ENCODE peak calls at places on chromosome 22, in six cellular contexts. M is stomach, K is uterus, V is thoracic aorta, C is OCI-LY7, T is esophagus squamous epithelium. L is an unnamed sample.

GRCh38 chr22:27947461-27947860 is 28.4 kb upstream of the PITPNB start:
- DNase-seq in M (no peak), K (no peak), V (no peak), C (no peak), T (no peak), L (no peak)

GRCh38 chr22:34993548-34993947 is 72.4 kb upstream of the ISX start:
- DNase-seq in M (no peak), K (no peak), V (no peak), C (no peak), T (no peak), L (no peak)

GRCh38 chr22:33520904-33521780 is 399.1 kb downstream of the LARGE1 start:
- DNase-seq in M (no peak), K (no peak), V (no peak), C (peak; percentile 7), T (no peak), L (no peak)

GRCh38 chr22:32378703-32379272 is 21.1 kb downstream of the RFPL3 start:
- DNase-seq in M (no peak), K (no peak), V (no peak), C (peak; percentile 10), T (no peak), L (no peak)

GRCh38 chr22:50418624-50419023 is 56.2 kb downstream of the SBF1 start:
- DNase-seq in M (no peak), K (no peak), V (no peak), C (no peak), T (no peak), L (no peak)

GRCh38 chr22:28442951-28443876 is 236.4 kb downstream of the TTC28 start:
- DNase-seq in M (peak; percentile 62), K (peak; percentile 67), V (peak; percentile 13), C (peak; percentile 1), T (no peak), L (peak; percentile 70)

GRCh38 chr22:17110791-17111550 is 10.2 kb downstream of the TMEM121B start:
- DNase-seq in M (no peak), K (no peak), V (no peak), C (no peak), T (no peak), L (no peak)

GRCh38 chr22:22049684-22050083 is 67.1 kb upstream of the TOP3B start:
- DNase-seq in M (no peak), K (no peak), V (no peak), C (no peak), T (no peak), L (no peak)

GRCh38 chr22:29758959-29759358 is 7.8 kb downstream of the ZMAT5 start:
- DNase-seq in M (no peak), K (no peak), V (no peak), C (no peak), T (no peak), L (no peak)

GRCh38 chr22:35437038-35437437 is 37.1 kb downstream of the MCM5 start:
- DNase-seq in M (no peak), K (no peak), V (no peak), C (peak; percentile 37), T (no peak), L (no peak)

GRCh38 chr22:32992821-32993220 is 65.4 kb downstream of the SYN3 start:
- DNase-seq in M (no peak), K (no peak), V (no peak), C (no peak), T (no peak), L (no peak)

GRCh38 chr22:29570456-29570855 is 10.5 kb downstream of the NIPSNAP1 start:
- DNase-seq in M (no peak), K (no peak), V (no peak), C (no peak), T (no peak), L (no peak)

GRCh38 chr22:27989758-27990450 is 70.8 kb upstream of the PITPNB start:
- DNase-seq in M (peak; percentile 14), K (no peak), V (no peak), C (no peak), T (no peak), L (no peak)

GRCh38 chr22:32874330-32874729 is 72.8 kb downstream of the TIMP3 start:
- DNase-seq in M (no peak), K (no peak), V (no peak), C (no peak), T (no peak), L (no peak)

GRCh38 chr22:17570851-17571631 is 7.7 kb downstream of the SLC25A18 start:
- DNase-seq in M (peak; percentile 67), K (peak; percentile 89), V (peak; percentile 53), C (no peak), T (no peak), L (peak; percentile 95)

GRCh38 chr22:43426816-43427215 is 15.0 kb downstream of the MPPED1 start:
- DNase-seq in M (no peak), K (no peak), V (no peak), C (no peak), T (no peak), L (no peak)

GRCh38 chr22:43465291-43466015 is 53.6 kb downstream of the MPPED1 start:
- DNase-seq in M (no peak), K (no peak), V (no peak), C (no peak), T (no peak), L (no peak)

GRCh38 chr22:44846726-44847275 is 94.4 kb downstream of the ARHGAP8 start:
- DNase-seq in M (no peak), K (no peak), V (no peak), C (no peak), T (no peak), L (no peak)

GRCh38 chr22:18954333-18954732 is 18.2 kb upstream of the PRODH start:
- DNase-seq in M (peak; percentile 75), K (no peak), V (no peak), C (peak; percentile 57), T (no peak), L (peak; percentile 64)

GRCh38 chr22:44229809-44230208 is 49.1 kb downstream of the PARVG start:
- DNase-seq in M (no peak), K (no peak), V (no peak), C (no peak), T (no peak), L (no peak)

GRCh38 chr22:43388420-43388851 is 23.4 kb upstream of the MPPED1 start:
- DNase-seq in M (peak; percentile 82), K (peak; percentile 51), V (no peak), C (peak; percentile 57), T (peak; percentile 4), L (peak; percentile 36)

GRCh38 chr22:19517919-19518567 is 6.2 kb downstream of the CLDN5 start:
- DNase-seq in M (no peak), K (no peak), V (no peak), C (no peak), T (no peak), L (no peak)

GRCh38 chr22:29044657-29045176 is 16.9 kb downstream of the C22orf31 start:
- DNase-seq in M (no peak), K (no peak), V (no peak), C (no peak), T (no peak), L (no peak)

GRCh38 chr22:35330258-35330861 is 30.7 kb downstream of the TOM1 start:
- DNase-seq in M (peak; percentile 63), K (peak; percentile 95), V (no peak), C (peak; percentile 54), T (no peak), L (peak; percentile 94)

GRCh38 chr22:27879923-27880322 is 39.1 kb downstream of the PITPNB start:
- DNase-seq in M (no peak), K (no peak), V (no peak), C (peak; percentile 53), T (no peak), L (no peak)

GRCh38 chr22:35991168-35991567 is 37.5 kb downstream of the RBFOX2 start:
- DNase-seq in M (no peak), K (no peak), V (no peak), C (no peak), T (no peak), L (no peak)

GRCh38 chr22:26671317-26672059 is 14.1 kb downstream of the MIAT start:
- DNase-seq in M (peak; percentile 37), K (peak; percentile 47), V (no peak), C (peak; percentile 86), T (peak; percentile 30), L (no peak)

GRCh38 chr22:28899199-28899853 is 16.0 kb downstream of the ZNRF3 start:
- DNase-seq in M (no peak), K (no peak), V (no peak), C (peak; percentile 18), T (no peak), L (no peak)

DNA sequence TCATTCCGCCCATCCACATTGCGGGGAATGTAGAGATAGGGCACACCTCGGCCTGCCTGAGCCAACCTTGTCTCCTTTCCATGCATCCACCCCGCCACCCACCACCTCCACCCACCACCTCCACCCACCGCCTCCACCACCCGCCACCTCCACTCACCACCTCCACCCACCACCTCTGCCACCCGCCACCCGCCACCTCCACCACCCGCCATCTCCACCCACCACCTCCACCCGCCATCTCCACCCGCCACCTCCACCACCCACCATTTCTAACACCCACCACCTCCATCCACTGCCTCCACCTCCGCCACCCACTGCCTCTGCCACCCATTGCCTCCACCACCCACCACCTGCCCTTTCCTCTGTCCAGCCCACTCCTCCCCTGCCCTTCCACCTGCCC is 78.4 kb downstream of the IGLL1 start:
- DNase-seq in M (no peak), K (no peak), V (no peak), C (no peak), T (no peak), L (no peak)
- H3K27ac ChIP-seq in M (no peak overlapping the region), K (no peak overlapping the region), V (no peak overlapping the region), C (no peak overlapping the region), T (no peak overlapping the region), L (no peak overlapping the region)

GRCh38 chr22:38748487-38749136 is 7.2 kb downstream of the SUN2 start:
- DNase-seq in M (no peak), K (no peak), V (no peak), C (no peak), T (no peak), L (no peak)
- TF ChIP-seq CTCF in M (no peak), K (no peak), V (no peak), C (no peak), T (no peak), L (no peak)

DNA sequence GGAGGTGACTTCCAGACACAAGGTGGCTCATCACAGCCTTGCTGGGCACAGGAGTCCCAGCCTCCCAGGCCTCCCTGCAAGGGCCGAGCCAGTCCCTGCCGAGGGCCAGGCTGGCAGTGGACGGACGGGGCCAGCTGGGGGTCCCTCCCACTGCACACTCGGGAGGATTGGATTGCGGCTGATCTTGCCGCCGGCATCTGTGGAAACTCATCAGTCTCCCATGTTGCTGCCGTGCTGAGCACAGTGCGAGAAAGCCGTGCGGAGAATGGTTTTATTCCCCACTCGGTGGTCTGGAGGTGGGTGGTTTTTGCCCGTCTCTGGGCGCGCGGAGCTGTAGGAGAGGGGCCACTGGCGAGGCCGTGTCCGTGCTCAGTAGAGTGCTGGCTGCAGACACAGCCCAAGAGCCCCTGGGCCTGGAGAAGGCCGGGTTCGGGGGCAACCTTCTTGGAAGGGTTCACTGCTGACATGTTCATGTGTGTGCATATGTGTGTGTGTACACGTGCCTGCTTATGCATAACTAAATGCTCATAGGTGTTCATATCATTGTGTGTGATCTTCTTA is 1246.4 kb downstream of the BRD1 start:
- DNase-seq in M (no peak), K (no peak), V (no peak), C (no peak), T (no peak), L (no peak)
- H3K4me1 ChIP-seq in M (peaks cover 25% of the 10 kb centered on the region), K (no peaks in the 10 kb centered on the region), V (peaks cover 3% of the 10 kb centered on the region), C (no peaks in the 10 kb centered on the region), T (peaks cover 17% of the 10 kb centered on the region), L (no peaks in the 10 kb centered on the region)

GRCh38 chr22:20988573-20989322 is 6.7 kb downstream of the LZTR1 start:
- DNase-seq in M (no peak), K (no peak), V (no peak), C (no peak), T (no peak), L (no peak)
- H3K27ac ChIP-seq in M (no peak overlapping the region), K (no peak overlapping the region), V (no peak overlapping the region), C (no peak overlapping the region), T (no peak overlapping the region), L (no peak overlapping the region)

L was measured in gastrocnemius medialis.